ENCODE peak calls at places on chromosome 2, in ten cellular contexts. K is hypothalamus, D is IMR-90, P is HepG2, F is posterior cingulate gyrus, H is endothelial cell of umbilical vein, W is sciatic nerve, C is smooth muscle cell of the brain vasculature, Y is cardiac muscle cell, J is AG09319. L is an unnamed sample.

GRCh38 chr2:178295115-178295514 is 100.8 kb downstream of the OSBPL6 start:
- DNase-seq in K (no peak), D (no peak), P (no peak), F (no peak), H (no peak), W (no peak), C (no peak), Y (no peak), J (no peak), L (no peak)

GRCh38 chr2:141063410-141063809 is 1067.4 kb downstream of the LRP1B start:
- DNase-seq in K (no peak), D (no peak), P (no peak), F (no peak), H (no peak), W (no peak), C (no peak), Y (no peak), J (no peak), L (no peak)

GRCh38 chr2:142873850-142874287 is 3.6 kb upstream of the KYNU start:
- DNase-seq in K (no peak), D (peak), P (no peak), F (no peak), H (peak), W (no peak), C (no peak), Y (no peak), J (no peak), L (no peak)

GRCh38 chr2:222835142-222835822 is 25.6 kb upstream of the ACSL3 start:
- DNase-seq in K (no peak), D (no peak), P (no peak), F (no peak), H (no peak), W (no peak), C (no peak), Y (no peak), J (no peak), L (no peak)

GRCh38 chr2:127104166-127104660 is 2.7 kb downstream of the BIN1 start:
- DNase-seq in K (no peak), D (no peak), P (no peak), F (no peak), H (no peak), W (no peak), C (no peak), Y (no peak), J (no peak), L (no peak)

GRCh38 chr2:75098856-75099255 is 100.5 kb downstream of the TACR1 start:
- DNase-seq in K (no peak), D (peak), P (peak), F (no peak), H (peak), W (no peak), C (no peak), Y (peak), J (peak), L (no peak)

GRCh38 chr2:191961556-191961955 is 114.7 kb upstream of the CAVIN2 start:
- DNase-seq in K (no peak), D (peak), P (no peak), F (no peak), H (peak), W (no peak), C (no peak), Y (no peak), J (no peak), L (no peak)

GRCh38 chr2:240997856-240998705 is at the start of gene SNED1:
- DNase-seq in K (peak), D (peak), P (peak), F (no peak), H (peak), W (peak), C (peak), Y (peak), J (peak), L (peak)

GRCh38 chr2:224952942-224953657 is 89.2 kb downstream of the DOCK10 start:
- DNase-seq in K (no peak), D (no peak), P (no peak), F (no peak), H (no peak), W (no peak), C (no peak), Y (no peak), J (no peak), L (peak)

GRCh38 chr2:2832657-2833056 is 501.6 kb upstream of the MYT1L start:
- DNase-seq in K (no peak), D (no peak), P (no peak), F (no peak), H (no peak), W (no peak), C (no peak), Y (no peak), J (no peak), L (no peak)

GRCh38 chr2:65070172-65070830 is 14.1 kb downstream of the CEP68 start:
- DNase-seq in K (no peak), D (peak), P (peak), F (no peak), H (peak), W (no peak), C (no peak), Y (peak), J (no peak), L (no peak)

GRCh38 chr2:98702896-98703620 is 27.9 kb downstream of the MGAT4A start:
- DNase-seq in K (no peak), D (no peak), P (no peak), F (no peak), H (peak), W (no peak), C (no peak), Y (no peak), J (no peak), L (no peak)

GRCh38 chr2:86499326-86499725 is 58.2 kb downstream of the KDM3A start:
- DNase-seq in K (no peak), D (no peak), P (no peak), F (no peak), H (no peak), W (no peak), C (no peak), Y (no peak), J (no peak), L (no peak)

GRCh38 chr2:174485763-174486613 is 841 bp downstream of the GPR155 start:
- DNase-seq in K (no peak), D (peak), P (no peak), F (no peak), H (peak), W (no peak), C (no peak), Y (peak), J (no peak), L (peak)

GRCh38 chr2:76953733-76954347 is 568.3 kb downstream of the LRRTM4 start:
- DNase-seq in K (no peak), D (peak), P (peak), F (no peak), H (peak), W (no peak), C (no peak), Y (peak), J (no peak), L (peak)